ENCODE peak calls at places on chromosomes 12 and 14, in nine cellular contexts. K is stimulated activated CD4-positive, alpha-beta T cell treated with anti-CD3 and anti-CD28 coated beads, TNF-alpha, amount 100 ng/mL, for 4 hours; Z is MCF 10A; W is NCI-H446 treated with DMSO at 0.1 percent for 48 hours; L is epithelial cell of proximal tubule; X is HT-29; N is activated T-cell treated with anti-CD3 and anti-CD28 coated beads for 1 hour; E is mesendoderm; P is RWPE1. U is an unnamed sample.

GRCh38 chr14:64808449-64808848 is 71.3 kb downstream of the SPTB start:
- DNase-seq in K (no peak), Z (no peak), W (no peak), L (no peak), X (no peak), N (no peak), E (no peak), P (no peak), U (no peak)

GRCh38 chr12:101051901-101052550 is 158.0 kb downstream of the SLC5A8 start:
- DNase-seq in K (no peak), Z (peak), W (peak), L (peak), X (peak), N (no peak), E (no peak), P (peak), U (peak)

GRCh38 chr12:49345048-49345839 is 1.4 kb upstream of the DNAJC22 start:
- DNase-seq in K (no peak), Z (no peak), W (peak), L (no peak), X (no peak), N (no peak), E (peak), P (no peak), U (peak)

GRCh38 chr12:4589941-4590340 is 27.9 kb downstream of the DYRK4 start:
- DNase-seq in K (no peak), Z (no peak), W (no peak), L (no peak), X (no peak), N (no peak), E (no peak), P (no peak), U (no peak)

GRCh38 chr12:74725154-74725553 is 187.5 kb downstream of the ATXN7L3B start:
- DNase-seq in K (no peak), Z (peak), W (peak), L (no peak), X (peak), N (no peak), E (no peak), P (no peak), U (peak)

GRCh38 chr12:40253936-40254335 is 29.1 kb downstream of the LRRK2 start:
- DNase-seq in K (no peak), Z (peak), W (peak), L (no peak), X (no peak), N (no peak), E (no peak), P (no peak), U (no peak)

GRCh38 chr12:20865873-20866272 is 55.4 kb downstream of the SLCO1B3 start:
- DNase-seq in K (no peak), Z (peak), W (no peak), L (no peak), X (no peak), N (no peak), E (no peak), P (no peak), U (peak)

GRCh38 chr14:23538785-23539184 is 12.8 kb downstream of the ZFHX2 start:
- DNase-seq in K (no peak), Z (no peak), W (no peak), L (no peak), X (no peak), N (no peak), E (peak), P (peak), U (no peak)

GRCh38 chr14:99125113-99125512 is 146.9 kb downstream of the BCL11B start:
- DNase-seq in K (no peak), Z (no peak), W (no peak), L (no peak), X (no peak), N (no peak), E (no peak), P (no peak), U (no peak)

U was measured in DMS53.